ENCODE peak calls at places on chromosomes 3 and 15, in six cellular contexts. U is fibroblast of mammary gland, R is A549, H is epithelial cell of esophagus, J is astrocyte of the spinal cord, B is cardiac muscle cell. Q is an unnamed sample.

GRCh38 chr3:141303481-141304223 is 64.7 kb upstream of the ZBTB38 start:
- DNase-seq in U (peak; percentile 83), R (peak; percentile 69), H (peak; percentile 83), J (peak; percentile 86), B (peak; percentile 79), Q (peak; percentile 35)

GRCh38 chr3:1093216-1093615 is 392 bp downstream of the CNTN6 start:
- DNase-seq in U (no peak), R (no peak), H (no peak), J (no peak), B (no peak), Q (no peak)

GRCh38 chr15:67165653-67166260 is 88.7 kb downstream of the AAGAB start:
- DNase-seq in U (peak; percentile 66), R (no peak), H (peak; percentile 45), J (peak; percentile 97), B (no peak), Q (no peak)

GRCh38 chr3:109597438-109597837 is 260.1 kb upstream of the DPPA4 start:
- DNase-seq in U (no peak), R (no peak), H (no peak), J (no peak), B (no peak), Q (no peak)

GRCh38 chr3:184772667-184773272 is 39.2 kb upstream of the VPS8 start:
- DNase-seq in U (no peak), R (no peak), H (no peak), J (no peak), B (no peak), Q (no peak)

GRCh38 chr3:4904801-4905695 is 74.2 kb upstream of the BHLHE40 start:
- DNase-seq in U (peak; percentile 74), R (no peak), H (peak; percentile 69), J (peak; percentile 25), B (no peak), Q (no peak)

GRCh38 chr3:188232676-188233075 is 78.7 kb downstream of the LPP start:
- DNase-seq in U (no peak), R (no peak), H (no peak), J (no peak), B (no peak), Q (no peak)

GRCh38 chr3:138398791-138399575 is 35.4 kb upstream of the ESYT3 start:
- DNase-seq in U (no peak), R (no peak), H (no peak), J (no peak), B (no peak), Q (no peak)

GRCh38 chr3:150975096-150975991 is 2.8 kb upstream of the CLRN1 start:
- DNase-seq in U (no peak), R (no peak), H (no peak), J (no peak), B (no peak), Q (no peak)

GRCh38 chr3:12986986-12987385 is 86.2 kb downstream of the IQSEC1 start:
- DNase-seq in U (no peak), R (no peak), H (no peak), J (no peak), B (no peak), Q (peak; percentile 62)

GRCh38 chr15:63299981-63300575 is 22.7 kb downstream of the APH1B start:
- DNase-seq in U (no peak), R (no peak), H (no peak), J (no peak), B (no peak), Q (no peak)

GRCh38 chr3:101039285-101039684 is 46.1 kb upstream of the ABI3BP start:
- DNase-seq in U (no peak), R (no peak), H (peak; percentile 40), J (no peak), B (peak; percentile 7), Q (no peak)

GRCh38 chr3:30527720-30528119 is 78.7 kb upstream of the TGFBR2 start:
- DNase-seq in U (no peak), R (no peak), H (no peak), J (peak; percentile 27), B (no peak), Q (no peak)

GRCh38 chr3:110243081-110243480 is 828.5 kb upstream of the NECTIN3 start:
- DNase-seq in U (peak; percentile 70), R (no peak), H (peak; percentile 55), J (peak; percentile 46), B (no peak), Q (peak; percentile 88)

GRCh38 chr3:126512916-126513650 is 4.5 kb downstream of the UROC1 start:
- DNase-seq in U (no peak), R (no peak), H (no peak), J (no peak), B (no peak), Q (no peak)

GRCh38 chr15:47576921-47577474 is 140.3 kb upstream of the SEMA6D start:
- DNase-seq in U (no peak), R (no peak), H (no peak), J (no peak), B (no peak), Q (no peak)

GRCh38 chr3:167493240-167493639 is 19.4 kb upstream of the SERPINI2 start:
- DNase-seq in U (peak; percentile 4), R (peak; percentile 0), H (peak; percentile 4), J (no peak), B (no peak), Q (no peak)

GRCh38 chr15:67177750-67178149 is 76.7 kb downstream of the AAGAB start:
- DNase-seq in U (peak; percentile 71), R (no peak), H (peak; percentile 28), J (no peak), B (no peak), Q (no peak)

GRCh38 chr3:63870606-63871005 is 6.9 kb downstream of the ATXN7 start:
- DNase-seq in U (no peak), R (no peak), H (no peak), J (no peak), B (no peak), Q (no peak)

DNA sequence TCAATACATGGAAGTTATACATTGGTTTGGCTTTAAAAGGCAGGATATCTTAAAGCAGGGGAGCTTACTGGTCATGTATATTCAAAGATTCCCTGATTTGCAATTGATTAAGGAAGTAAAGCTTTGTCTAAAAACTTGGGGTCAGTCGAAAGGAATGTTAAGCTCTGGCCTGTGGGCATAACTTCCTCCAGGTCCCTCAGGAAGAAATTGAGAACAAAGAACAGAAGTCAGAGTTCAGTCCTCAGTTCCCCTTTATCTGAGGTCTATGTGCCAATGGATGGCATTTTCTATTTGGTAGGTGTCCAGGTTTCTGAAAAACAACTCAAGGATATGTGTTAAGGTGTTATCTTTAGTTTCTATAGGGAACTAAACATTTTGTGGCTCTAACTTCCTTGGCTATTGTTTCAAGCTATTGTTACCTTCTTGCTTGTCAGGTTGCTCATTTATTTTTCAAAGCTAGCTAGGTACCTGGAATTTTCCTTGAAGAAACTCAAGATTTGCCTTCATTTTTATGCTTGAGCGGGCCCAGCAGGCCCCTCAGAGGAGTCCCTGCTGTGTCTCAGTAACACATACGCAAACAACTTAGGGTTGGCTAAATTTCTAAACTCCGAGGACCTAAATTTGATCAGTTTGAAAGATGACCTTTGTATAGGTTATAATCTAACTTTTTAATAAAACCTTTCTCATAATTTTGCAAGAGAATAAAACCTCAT is 135.0 kb upstream of the UBE2E2 start:
- DNase-seq in U (no peak), R (no peak), H (no peak), J (no peak), B (no peak), Q (no peak)
- H3K4me3 ChIP-seq in U (no peak overlapping the region), R (no peak overlapping the region), H (no peak overlapping the region), J (no peak overlapping the region), B (no peak overlapping the region), Q (no peak overlapping the region)

GRCh38 chr3:95750097-95750496 is 1064.3 kb upstream of the EPHA6 start:
- DNase-seq in U (no peak), R (no peak), H (no peak), J (no peak), B (no peak), Q (no peak)

DNA sequence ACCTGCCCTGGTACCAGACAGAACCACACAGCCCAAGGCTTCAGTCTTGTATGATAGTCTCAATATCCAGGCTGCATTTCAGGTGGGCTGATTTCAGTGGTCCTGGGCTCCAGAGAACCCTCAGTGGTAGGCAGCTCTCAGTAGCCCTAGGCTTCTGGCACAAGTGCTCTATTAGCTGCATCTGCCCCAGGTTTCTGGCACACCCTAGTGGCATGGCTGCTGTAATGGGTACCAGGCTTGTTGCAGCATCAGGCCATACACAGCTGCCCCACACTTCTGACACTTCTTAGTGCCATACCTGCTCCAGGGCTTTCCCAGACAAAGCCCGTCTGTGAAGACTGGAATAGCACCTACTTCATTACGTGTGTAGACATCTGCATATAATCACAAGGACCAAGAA is 1062.2 kb upstream of the EPHA6 start:
- DNase-seq in U (no peak), R (no peak), H (peak; percentile 8), J (no peak), B (no peak), Q (no peak)
- TF ChIP-seq CTCF in U (no peak), R (no peak), H (peak; percentile 7), J (no peak), B (no peak), Q (no peak)

GRCh38 chr15:58551764-58552504 is 120.1 kb downstream of the LIPC start:
- DNase-seq in U (peak; percentile 98), R (no peak), H (peak; percentile 78), J (peak; percentile 95), B (no peak), Q (peak; percentile 68)
- H3K4me3 ChIP-seq in U (peak overlapping the region; percentile 43), R (no peak overlapping the region), H (no peak overlapping the region), J (peak overlapping the region; percentile 5), B (no peak overlapping the region), Q (no peak overlapping the region)

DNA sequence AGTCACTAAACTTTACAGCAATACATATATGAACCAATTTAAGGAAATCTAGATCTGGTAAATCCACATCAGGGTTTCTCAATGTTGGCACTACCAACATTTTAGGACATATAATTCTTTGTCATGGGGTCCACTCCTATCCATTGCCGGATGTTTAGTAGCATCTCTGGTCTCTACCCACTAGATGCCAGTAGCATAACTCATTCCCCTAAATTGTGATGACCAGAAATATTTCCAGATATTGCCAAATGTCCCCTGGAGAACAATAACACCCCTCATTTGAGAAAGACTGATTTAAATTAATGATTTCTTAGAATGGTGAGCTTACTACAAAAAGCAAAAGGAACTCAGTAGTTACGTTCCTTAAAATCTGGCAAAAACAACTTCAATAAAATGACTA is 23.1 kb upstream of the ANKRD28 start:
- DNase-seq in U (peak; percentile 49), R (no peak), H (no peak), J (no peak), B (no peak), Q (no peak)
- TF ChIP-seq CTCF in U (no peak), R (no peak), H (no peak), J (peak; percentile 6), B (no peak), Q (no peak)

DNA sequence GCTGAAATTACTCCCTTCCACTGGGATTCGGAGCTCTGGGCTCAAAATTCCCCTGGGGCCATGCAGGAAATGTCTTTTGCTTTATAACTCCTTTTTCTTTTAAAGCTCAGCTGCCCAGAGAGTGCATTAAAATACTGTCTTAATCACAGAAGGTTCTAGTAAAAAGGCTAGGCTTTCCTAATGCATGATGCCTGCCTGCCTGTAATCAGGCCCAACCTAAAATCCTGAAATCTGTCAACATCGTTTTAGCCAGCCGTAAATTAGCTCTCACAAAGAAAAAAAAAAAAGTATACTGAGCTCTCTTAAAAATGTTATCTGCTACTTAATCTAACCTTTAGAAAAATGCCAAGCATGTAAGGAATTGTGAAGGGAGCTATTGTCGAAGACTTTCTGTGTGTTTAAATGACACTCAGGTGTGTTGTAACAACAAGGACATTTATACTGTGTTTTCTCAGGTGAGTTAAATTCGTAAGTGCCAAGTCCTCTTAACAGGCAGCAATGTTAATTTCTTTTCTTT is 26.4 kb downstream of the RARB start:
- DNase-seq in U (no peak), R (no peak), H (no peak), J (no peak), B (no peak), Q (no peak)
- H3K4me3 ChIP-seq in U (no peak overlapping the region), R (no peak overlapping the region), H (no peak overlapping the region), J (no peak overlapping the region), B (no peak overlapping the region), Q (peak overlapping the region; percentile 13)

GRCh38 chr15:99384992-99385669 is 133.8 kb downstream of the LRRC28 start:
- DNase-seq in U (peak; percentile 50), R (no peak), H (no peak), J (peak; percentile 36), B (no peak), Q (no peak)
- TF ChIP-seq CTCF in U (peak; percentile 28), R (no peak), H (peak; percentile 10), J (peak; percentile 17), B (peak; percentile 17), Q (peak; percentile 7)